ENCODE peak calls at places on chromosomes 12 and 14, in seven cellular contexts. F is uterus, B is H9, U is ascending aorta, M is stomach, Y is transverse colon, V is PC-9. R is an unnamed sample. For H3K27me3, the result is how much of the 10 kb centered on the place peaks cover.

GRCh38 chr14:56087824-56088571 is 30.2 kb upstream of the PELI2 start:
- DNase-seq in F (no peak), V (no peak), B (no peak), U (no peak), M (no peak), Y (no peak), R (no peak)

GRCh38 chr14:60311417-60311816 is 62.4 kb downstream of the PPM1A start:
- DNase-seq in U (no peak), B (no peak), Y (no peak), M (no peak), V (no peak), F (no peak), R (no peak)

GRCh38 chr12:64672925-64673409 is 62.7 kb downstream of the RASSF3 start:
- DNase-seq in M (peak), B (no peak), F (peak), V (peak), Y (peak), U (no peak), R (peak)

GRCh38 chr12:16063728-16064127 is 152.6 kb downstream of the DERA start:
- DNase-seq in V (no peak), U (no peak), Y (no peak), B (no peak), F (no peak), M (no peak), R (no peak)

GRCh38 chr12:39723831-39724230 is 104.2 kb upstream of the ABCD2 start:
- DNase-seq in F (no peak), M (no peak), Y (no peak), V (peak), U (no peak), B (peak), R (peak)

GRCh38 chr12:42589465-42590323 is at the start of gene PRICKLE1:
- DNase-seq in V (peak), F (peak), M (peak), B (peak), U (no peak), Y (peak), R (peak)

GRCh38 chr14:58398895-58399294 is 3.2 kb downstream of the TOMM20L start:
- DNase-seq in V (no peak), M (no peak), B (no peak), F (no peak), Y (no peak), U (no peak), R (no peak)

GRCh38 chr12:26112703-26113147 is 12.1 kb downstream of the BHLHE41 start:
- DNase-seq in V (no peak), F (no peak), B (no peak), Y (no peak), M (no peak), U (no peak), R (peak)

GRCh38 chr12:124358572-124358971 is 63.7 kb downstream of the RFLNA start:
- DNase-seq in M (no peak), U (no peak), F (no peak), V (no peak), Y (no peak), B (no peak), R (no peak)

GRCh38 chr14:73365727-73366126 is 92.6 kb downstream of the NUMB start:
- DNase-seq in V (no peak), F (no peak), M (no peak), Y (no peak), U (no peak), B (no peak), R (no peak)

GRCh38 chr14:32224731-32225377 is 21.8 kb upstream of the RNU6-8 start:
- DNase-seq in F (peak), Y (no peak), B (no peak), U (no peak), V (no peak), M (no peak), R (peak)

GRCh38 chr12:78802593-78802992 is 62.0 kb upstream of the SYT1 start:
- DNase-seq in F (no peak), B (no peak), U (no peak), V (peak), M (no peak), Y (no peak), R (peak)

GRCh38 chr12:75439048-75439447 is 41.5 kb upstream of the GLIPR1 start:
- DNase-seq in Y (no peak), M (no peak), B (no peak), V (no peak), U (no peak), F (no peak), R (no peak)

GRCh38 chr14:89701079-89702043 is 253.2 kb downstream of the EFCAB11 start:
- DNase-seq in U (peak), Y (peak), M (peak), B (peak), V (peak), F (peak), R (peak)
- H3K27ac ChIP-seq in U (peak), Y (peak), M (peak), B (no peak), V (no peak), F (peak), R (no peak)

GRCh38 chr12:13941258-13942249 is 39.8 kb downstream of the GRIN2B start:
- DNase-seq in U (no peak), V (peak), Y (peak), B (peak), F (no peak), M (peak), R (peak)
- TF ChIP-seq CTCF in U (no peak), V (peak), Y (no peak), B (peak), F (no peak), M (peak), R (peak)

GRCh38 chr12:41466762-41467270 is 278.7 kb downstream of the PDZRN4 start:
- DNase-seq in B (peak), F (no peak), U (no peak), M (peak), V (no peak), Y (no peak), R (no peak)
- H3K27me3 ChIP-seq in B (under half), F (under half), U (under half), M (under half), V (under half), Y (under half), R (under half)

GRCh38 chr12:110244372-110244771 is 36.7 kb upstream of the ATP2A2 start:
- DNase-seq in M (no peak), V (no peak), U (no peak), Y (no peak), F (no peak), B (no peak), R (no peak)
- H3K27ac ChIP-seq in M (no peak), V (no peak), U (no peak), Y (no peak), F (no peak), B (no peak), R (no peak)

GRCh38 chr14:88164906-88165534 is 158.0 kb downstream of the KCNK10 start:
- DNase-seq in B (no peak), M (no peak), U (no peak), F (no peak), V (no peak), Y (no peak), R (no peak)

GRCh38 chr14:88170333-88170732 is 152.7 kb downstream of the KCNK10 start:
- DNase-seq in B (no peak), U (no peak), Y (no peak), F (no peak), M (no peak), V (no peak), R (no peak)

GRCh38 chr14:88168025-88168424 is 155.0 kb downstream of the KCNK10 start:
- DNase-seq in B (no peak), U (no peak), F (no peak), V (no peak), Y (no peak), M (no peak), R (no peak)

GRCh38 chr14:88166616-88167015 is 156.5 kb downstream of the KCNK10 start:
- DNase-seq in U (no peak), F (no peak), B (no peak), M (no peak), V (no peak), Y (no peak), R (peak)

GRCh38 chr14:88168498-88169165 is 154.4 kb downstream of the KCNK10 start:
- DNase-seq in V (no peak), U (no peak), B (peak), Y (peak), M (peak), F (no peak), R (no peak)
- TF ChIP-seq CTCF in V (peak), U (peak), B (peak), Y (peak), M (peak), F (peak), R (peak)

DNA sequence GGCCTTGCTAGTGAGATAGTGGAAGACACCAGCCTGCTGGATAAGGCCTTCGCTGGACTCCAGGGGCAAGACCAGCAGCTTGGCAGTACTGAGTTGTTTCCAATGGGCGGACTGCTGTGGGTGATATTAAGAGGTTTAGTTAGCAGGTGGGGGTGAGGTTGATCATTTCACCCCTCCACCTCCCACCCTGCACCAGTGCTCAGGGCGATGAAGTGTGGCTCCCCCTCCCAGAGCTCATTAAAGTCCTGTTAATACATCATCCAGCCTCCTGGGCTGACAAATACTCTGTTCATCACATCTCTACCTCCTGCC is 2.4 kb upstream of the FIGNL2 start:
- DNase-seq in U (no peak), B (no peak), F (no peak), M (no peak), Y (no peak), V (no peak), R (no peak)
- H3K27me3 ChIP-seq in U (under half), B (under half), F (under half), M (under half), Y (half or more), V (half or more), R (half or more)

GRCh38 chr14:94113490-94113889 is 3.0 kb downstream of the IFI27 start:
- DNase-seq in M (peak), U (no peak), B (peak), Y (peak), V (no peak), F (no peak), R (peak)
- H3K27ac ChIP-seq in M (peak), U (peak), B (no peak), Y (peak), V (no peak), F (peak), R (no peak)